ENCODE peak calls at places on chromosomes 6 and 20, in four cellular contexts. One of them, this sample, is unnamed.

GRCh38 chr20:22583773-22584629 is at the start of gene FOXA2:
- DNase-seq in K562: peak
- DNase-seq in HEK293T: peak
- DNase-seq in HepG2: peak
- DNase-seq in this sample: no peak

GRCh38 chr6:38783436-38784228 is 68.5 kb downstream of the DNAH8 start:
- DNase-seq in K562: no peak
- DNase-seq in HEK293T: no peak
- DNase-seq in HepG2: no peak
- DNase-seq in this sample: no peak

GRCh38 chr20:47276251-47276650 is 80.2 kb downstream of the ZMYND8 start:
- DNase-seq in K562: no peak
- DNase-seq in HEK293T: no peak
- DNase-seq in HepG2: no peak
- DNase-seq in this sample: no peak

GRCh38 chr20:24772667-24773066 is 176.4 kb upstream of the CST7 start:
- DNase-seq in K562: no peak
- DNase-seq in HEK293T: no peak
- DNase-seq in HepG2: no peak
- DNase-seq in this sample: no peak

GRCh38 chr6:90611996-90612690 is 25.3 kb upstream of the MAP3K7 start:
- DNase-seq in K562: no peak
- DNase-seq in HEK293T: no peak
- DNase-seq in HepG2: no peak
- DNase-seq in this sample: no peak

GRCh38 chr6:33706136-33706725 is 5.3 kb downstream of the UQCC2 start:
- DNase-seq in K562: no peak
- DNase-seq in HEK293T: no peak
- DNase-seq in HepG2: no peak
- DNase-seq in this sample: no peak

GRCh38 chr6:17881085-17881883 is 106.2 kb downstream of the KIF13A start:
- DNase-seq in K562: no peak
- DNase-seq in HEK293T: no peak
- DNase-seq in HepG2: no peak
- DNase-seq in this sample: no peak

GRCh38 chr20:19047040-19047950 is 165.1 kb upstream of the SLC24A3 start:
- DNase-seq in K562: no peak
- DNase-seq in HEK293T: no peak
- DNase-seq in HepG2: no peak
- DNase-seq in this sample: no peak

GRCh38 chr6:149393002-149393679 is 6.9 kb upstream of the SUMO4 start:
- DNase-seq in K562: no peak
- DNase-seq in HEK293T: no peak
- DNase-seq in HepG2: no peak
- DNase-seq in this sample: no peak

GRCh38 chr6:49937811-49938210 is 26.2 kb downstream of the DEFB114 start:
- DNase-seq in K562: no peak
- DNase-seq in HEK293T: no peak
- DNase-seq in HepG2: no peak
- DNase-seq in this sample: no peak

GRCh38 chr6:136341967-136342366 is 52.3 kb upstream of the BCLAF1 start:
- DNase-seq in K562: peak
- DNase-seq in HEK293T: peak
- DNase-seq in HepG2: no peak
- DNase-seq in this sample: no peak

GRCh38 chr6:13528232-13528631 is 40.8 kb upstream of the GFOD1 start:
- DNase-seq in K562: no peak
- DNase-seq in HEK293T: no peak
- DNase-seq in HepG2: no peak
- DNase-seq in this sample: no peak

GRCh38 chr6:139364302-139364981 is 10.0 kb downstream of the CITED2 start:
- DNase-seq in K562: peak
- DNase-seq in HEK293T: peak
- DNase-seq in HepG2: no peak
- DNase-seq in this sample: peak

GRCh38 chr6:144319193-144319592 is 34.1 kb downstream of the UTRN start:
- DNase-seq in K562: no peak
- DNase-seq in HEK293T: no peak
- DNase-seq in HepG2: no peak
- DNase-seq in this sample: no peak

DNA sequence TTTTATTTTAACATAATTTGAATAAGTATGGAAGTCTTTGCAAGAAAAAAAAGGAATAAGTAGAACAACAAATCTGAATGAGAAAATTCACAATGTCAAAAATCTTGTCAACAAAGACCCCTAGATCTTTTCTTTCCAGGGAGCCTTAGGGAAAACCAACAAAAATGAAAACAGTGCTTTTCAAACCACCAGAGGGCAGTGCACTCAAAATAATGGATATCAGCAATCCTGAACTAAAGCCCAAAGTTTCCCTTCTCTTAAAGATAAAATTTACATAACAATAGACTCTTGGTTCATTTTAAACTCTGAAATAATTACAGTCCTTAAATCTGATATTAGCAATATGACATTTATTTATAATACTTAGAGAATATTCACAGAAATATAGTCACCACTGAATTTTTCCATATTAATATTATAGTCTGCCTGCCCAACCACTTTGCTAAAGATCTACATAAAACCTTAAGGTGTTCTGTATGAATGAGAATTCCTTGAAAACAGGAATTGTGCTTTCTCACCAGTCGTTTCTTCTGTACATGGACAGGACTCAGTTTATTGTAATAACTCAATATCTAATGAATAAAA is 105.3 kb upstream of the BMP5 start:
- DNase-seq in K562: no peak
- DNase-seq in HEK293T: peak
- DNase-seq in HepG2: peak
- DNase-seq in this sample: no peak
- TF ChIP-seq FOXK2 in K562: no peak
- TF ChIP-seq FOXK2 in HEK293T: no peak
- TF ChIP-seq FOXK2 in HepG2: no peak
- TF ChIP-seq FOXK2 in this sample: no peak

GRCh38 chr20:9617940-9618339 is 103.5 kb downstream of the LAMP5 start:
- DNase-seq in K562: peak
- DNase-seq in HEK293T: peak
- DNase-seq in HepG2: peak
- DNase-seq in this sample: no peak
- TF ChIP-seq FOXK2 in K562: no peak
- TF ChIP-seq FOXK2 in HEK293T: no peak
- TF ChIP-seq FOXK2 in HepG2: no peak
- TF ChIP-seq FOXK2 in this sample: no peak

DNA sequence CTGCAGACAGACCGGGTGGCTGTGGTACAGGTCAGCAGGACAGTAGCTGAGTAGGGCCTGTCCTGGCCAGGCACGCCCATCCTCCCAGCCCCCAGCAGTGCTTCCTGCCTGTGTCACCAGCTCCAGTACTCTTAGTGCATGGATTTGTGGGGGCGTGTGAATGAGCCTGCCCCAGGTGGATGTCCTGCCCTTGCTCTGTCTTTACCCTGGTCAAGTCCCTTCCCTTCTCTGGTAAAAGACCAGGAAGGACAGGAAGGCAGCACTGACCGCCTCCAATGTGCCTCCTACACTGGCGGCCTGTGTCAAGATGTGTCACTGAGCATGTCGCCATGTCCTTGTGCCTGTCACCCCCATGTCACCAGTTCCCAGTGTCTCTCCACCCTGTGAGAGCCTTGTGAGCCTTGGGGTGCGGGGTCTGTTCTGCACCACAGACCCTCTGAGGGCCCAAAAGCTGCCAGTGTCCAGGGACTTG is 11.9 kb downstream of the TEAD3 start:
- DNase-seq in K562: no peak
- DNase-seq in HEK293T: no peak
- DNase-seq in HepG2: no peak
- DNase-seq in this sample: no peak
- TF ChIP-seq FOXK2 in K562: no peak
- TF ChIP-seq FOXK2 in HEK293T: no peak
- TF ChIP-seq FOXK2 in HepG2: no peak
- TF ChIP-seq FOXK2 in this sample: no peak

GRCh38 chr6:159359581-159360264 is 190.5 kb downstream of the FNDC1 start:
- DNase-seq in K562: no peak
- DNase-seq in HEK293T: no peak
- DNase-seq in HepG2: no peak
- DNase-seq in this sample: no peak
- TF ChIP-seq FOXK2 in K562: no peak
- TF ChIP-seq FOXK2 in HEK293T: no peak
- TF ChIP-seq FOXK2 in HepG2: no peak
- TF ChIP-seq FOXK2 in this sample: no peak

DNA sequence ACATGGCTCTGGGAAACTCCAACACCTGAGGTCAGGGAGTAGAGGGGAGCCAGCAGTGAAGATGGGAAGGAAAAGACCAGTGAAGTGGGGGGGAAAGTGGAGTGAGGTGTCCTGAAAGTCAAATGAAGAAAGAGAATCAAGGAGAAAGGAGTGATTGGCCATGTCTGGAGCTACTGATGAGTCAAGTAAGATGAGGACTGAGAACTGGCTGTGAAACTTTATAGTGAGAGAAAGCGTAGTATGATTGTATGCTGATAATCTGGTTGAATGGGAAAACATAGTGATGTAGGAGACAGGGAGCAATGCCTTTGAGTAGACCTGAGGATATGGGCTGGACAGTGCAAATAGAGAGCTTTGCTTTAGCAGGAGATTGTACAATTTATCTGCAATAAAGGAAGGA is 183.6 kb upstream of the GMDS start:
- DNase-seq in K562: no peak
- DNase-seq in HEK293T: no peak
- DNase-seq in HepG2: no peak
- DNase-seq in this sample: no peak
- TF ChIP-seq FOXK2 in K562: no peak
- TF ChIP-seq FOXK2 in HEK293T: no peak
- TF ChIP-seq FOXK2 in HepG2: no peak
- TF ChIP-seq FOXK2 in this sample: no peak

DNA sequence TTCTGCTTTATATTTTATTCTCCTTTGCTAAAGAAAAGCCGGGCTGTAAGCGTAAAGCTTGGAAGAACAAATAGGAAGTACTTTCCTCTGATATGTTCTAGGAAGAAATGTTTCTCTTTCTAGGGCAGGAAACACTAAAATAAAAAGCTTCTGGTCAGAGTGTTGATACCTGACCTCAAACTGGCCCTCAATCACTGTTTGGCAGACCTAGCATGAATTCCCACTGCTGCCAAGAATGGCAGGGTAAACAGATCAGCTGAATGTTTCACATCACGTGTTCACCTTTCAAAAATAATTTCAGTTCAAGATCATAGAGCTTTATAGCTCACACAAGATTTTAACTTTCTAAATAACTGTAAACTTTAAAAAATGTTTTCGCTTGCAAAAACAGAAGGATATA is 2.9 kb downstream of the MPC1 start:
- DNase-seq in K562: no peak
- DNase-seq in HEK293T: no peak
- DNase-seq in HepG2: no peak
- DNase-seq in this sample: no peak
- TF ChIP-seq FOXK2 in K562: no peak
- TF ChIP-seq FOXK2 in HEK293T: no peak
- TF ChIP-seq FOXK2 in HepG2: no peak
- TF ChIP-seq FOXK2 in this sample: no peak

GRCh38 chr6:146915671-146916127 is 288.5 kb upstream of the STXBP5 start:
- DNase-seq in K562: peak
- DNase-seq in HEK293T: no peak
- DNase-seq in HepG2: no peak
- DNase-seq in this sample: no peak
- TF ChIP-seq FOXK2 in K562: no peak
- TF ChIP-seq FOXK2 in HEK293T: no peak
- TF ChIP-seq FOXK2 in HepG2: no peak
- TF ChIP-seq FOXK2 in this sample: no peak

DNA sequence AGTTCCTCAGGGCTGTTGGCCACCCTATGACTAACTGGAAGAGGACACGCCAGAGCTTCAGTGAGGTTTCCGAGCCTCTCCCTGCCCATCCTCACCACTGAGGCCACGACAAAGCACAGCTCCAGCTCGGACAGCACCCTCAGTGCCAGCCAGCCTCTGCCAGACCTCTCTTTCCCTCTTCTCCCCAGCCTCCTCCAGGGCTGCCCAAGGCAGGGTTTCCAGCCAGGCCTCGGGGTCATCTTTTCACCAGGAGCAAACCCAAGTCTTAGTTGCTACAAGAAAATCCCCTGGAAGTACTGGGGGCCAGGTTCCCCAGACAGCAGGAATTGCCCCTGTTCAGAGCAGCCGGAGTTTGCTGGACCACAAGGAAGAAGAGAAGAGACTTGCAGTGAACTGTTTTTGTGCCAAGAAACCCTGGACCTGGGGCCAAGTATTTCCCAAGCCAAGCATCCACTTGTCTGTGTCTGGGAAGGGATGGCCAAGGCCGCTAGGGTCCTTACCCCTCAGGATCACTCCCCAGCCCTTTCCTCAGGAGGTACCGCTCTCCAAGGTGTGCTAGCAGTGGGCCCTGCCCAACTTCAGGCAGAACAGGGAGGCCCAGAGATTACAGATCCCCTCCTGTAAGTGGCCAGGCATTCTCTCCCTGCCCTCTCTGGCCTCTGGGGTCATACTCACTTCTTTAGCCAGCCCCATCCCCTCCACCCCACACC is 41.6 kb downstream of the PLAGL2 start:
- DNase-seq in K562: no peak
- DNase-seq in HEK293T: no peak
- DNase-seq in HepG2: no peak
- DNase-seq in this sample: no peak
- TF ChIP-seq FOXK2 in K562: no peak
- TF ChIP-seq FOXK2 in HEK293T: no peak
- TF ChIP-seq FOXK2 in HepG2: no peak
- TF ChIP-seq FOXK2 in this sample: no peak

GRCh38 chr20:53386186-53386681 is 207.4 kb downstream of the ZNF217 start:
- DNase-seq in K562: no peak
- DNase-seq in HEK293T: no peak
- DNase-seq in HepG2: no peak
- DNase-seq in this sample: no peak

GRCh38 chr20:53382263-53382844 is 211.3 kb downstream of the ZNF217 start:
- DNase-seq in K562: no peak
- DNase-seq in HEK293T: no peak
- DNase-seq in HepG2: no peak
- DNase-seq in this sample: no peak

GRCh38 chr20:53381568-53382262 is 211.9 kb downstream of the ZNF217 start:
- DNase-seq in K562: no peak
- DNase-seq in HEK293T: no peak
- DNase-seq in HepG2: no peak
- DNase-seq in this sample: no peak

GRCh38 chr20:53387983-53388675 is 205.5 kb downstream of the ZNF217 start:
- DNase-seq in K562: no peak
- DNase-seq in HEK293T: no peak
- DNase-seq in HepG2: no peak
- DNase-seq in this sample: no peak

DNA sequence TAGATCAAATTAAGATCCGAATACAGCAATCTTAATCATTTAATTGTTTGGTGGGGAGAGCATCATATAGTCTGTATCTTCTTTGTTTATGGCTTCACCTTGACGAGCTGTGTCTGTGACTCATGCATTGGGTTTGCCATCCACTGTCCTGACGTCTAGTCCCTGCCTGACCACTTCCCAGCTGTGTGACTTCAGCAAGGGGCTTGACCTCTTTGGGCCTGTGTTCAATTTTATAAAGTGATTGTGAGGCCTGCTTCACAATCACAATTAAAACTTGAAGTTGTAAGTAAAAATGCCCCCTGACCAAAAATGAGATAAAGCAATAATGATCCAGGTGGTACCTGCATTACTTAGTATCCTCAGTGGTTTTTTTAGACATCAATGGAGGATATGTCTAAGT is 209.2 kb downstream of the ZNF217 start:
- DNase-seq in K562: no peak
- DNase-seq in HEK293T: no peak
- DNase-seq in HepG2: no peak
- DNase-seq in this sample: no peak
- TF ChIP-seq FOXK2 in K562: no peak
- TF ChIP-seq FOXK2 in HEK293T: no peak
- TF ChIP-seq FOXK2 in HepG2: no peak
- TF ChIP-seq FOXK2 in this sample: no peak

GRCh38 chr20:54107600-54108393 is 37.4 kb upstream of the BCAS1 start:
- DNase-seq in K562: no peak
- DNase-seq in HEK293T: no peak
- DNase-seq in HepG2: peak
- DNase-seq in this sample: no peak
- TF ChIP-seq FOXK2 in K562: no peak
- TF ChIP-seq FOXK2 in HEK293T: no peak
- TF ChIP-seq FOXK2 in HepG2: peak
- TF ChIP-seq FOXK2 in this sample: no peak

This sample was measured in GM12878.